ENCODE peak calls at places on chromosomes 13 and 19, in ten cellular contexts. One of them, this sample, is unnamed.

GRCh38 chr13:34155931-34156607 is 338.1 kb downstream of the RFC3 start:
- DNase-seq in SK-N-SH: no peak
- DNase-seq in GM23338: no peak
- DNase-seq in sigmoid colon: no peak
- DNase-seq in GM12892: no peak
- DNase-seq in stomach: no peak
- DNase-seq in transverse colon: no peak
- DNase-seq in HCT116: peak; percentile 61
- DNase-seq in H1: no peak
- DNase-seq in HL-60: no peak
- DNase-seq in this sample: no peak

GRCh38 chr13:46181799-46182490 is at the start of gene LCP1:
- DNase-seq in GM23338: peak; percentile 16
- DNase-seq in H1: no peak
- DNase-seq in HCT116: no peak
- DNase-seq in stomach: peak; percentile 34
- DNase-seq in SK-N-SH: no peak
- DNase-seq in HL-60: peak; percentile 95
- DNase-seq in transverse colon: peak; percentile 44
- DNase-seq in GM12892: no peak
- DNase-seq in sigmoid colon: no peak
- DNase-seq in this sample: no peak

GRCh38 chr13:68369739-68370138 is 1139.6 kb upstream of the PCDH9 start:
- DNase-seq in HCT116: no peak
- DNase-seq in transverse colon: no peak
- DNase-seq in GM23338: peak; percentile 2
- DNase-seq in stomach: no peak
- DNase-seq in HL-60: no peak
- DNase-seq in SK-N-SH: no peak
- DNase-seq in H1: no peak
- DNase-seq in sigmoid colon: no peak
- DNase-seq in GM12892: no peak
- DNase-seq in this sample: no peak

GRCh38 chr19:45640849-45641273 is 1.7 kb upstream of the EML2 start:
- DNase-seq in transverse colon: peak; percentile 34
- DNase-seq in SK-N-SH: no peak
- DNase-seq in H1: peak; percentile 97
- DNase-seq in stomach: peak; percentile 50
- DNase-seq in HCT116: peak; percentile 77
- DNase-seq in sigmoid colon: no peak
- DNase-seq in GM12892: no peak
- DNase-seq in GM23338: peak; percentile 89
- DNase-seq in HL-60: no peak
- DNase-seq in this sample: no peak

GRCh38 chr19:7494416-7495098 is 5.7 kb upstream of the PEX11G start:
- DNase-seq in HL-60: no peak
- DNase-seq in sigmoid colon: peak; percentile 85
- DNase-seq in GM12892: no peak
- DNase-seq in transverse colon: no peak
- DNase-seq in GM23338: no peak
- DNase-seq in stomach: peak; percentile 32
- DNase-seq in H1: no peak
- DNase-seq in SK-N-SH: peak; percentile 83
- DNase-seq in HCT116: no peak
- DNase-seq in this sample: no peak

GRCh38 chr19:10260141-10260584 is 8.1 kb downstream of the MRPL4 start:
- DNase-seq in GM12892: no peak
- DNase-seq in GM23338: no peak
- DNase-seq in transverse colon: no peak
- DNase-seq in SK-N-SH: no peak
- DNase-seq in HCT116: peak; percentile 23
- DNase-seq in stomach: peak; percentile 44
- DNase-seq in HL-60: no peak
- DNase-seq in sigmoid colon: no peak
- DNase-seq in H1: no peak
- DNase-seq in this sample: no peak

GRCh38 chr13:91417660-91418325 is 19.4 kb downstream of the GPC5 start:
- DNase-seq in GM12892: no peak
- DNase-seq in H1: no peak
- DNase-seq in transverse colon: no peak
- DNase-seq in sigmoid colon: no peak
- DNase-seq in HCT116: no peak
- DNase-seq in GM23338: no peak
- DNase-seq in SK-N-SH: no peak
- DNase-seq in HL-60: no peak
- DNase-seq in stomach: no peak
- DNase-seq in this sample: no peak

GRCh38 chr13:97191615-97192014 is 30.5 kb upstream of the MBNL2 start:
- DNase-seq in GM23338: no peak
- DNase-seq in GM12892: no peak
- DNase-seq in H1: no peak
- DNase-seq in stomach: no peak
- DNase-seq in HL-60: no peak
- DNase-seq in HCT116: no peak
- DNase-seq in SK-N-SH: no peak
- DNase-seq in transverse colon: no peak
- DNase-seq in sigmoid colon: no peak
- DNase-seq in this sample: no peak

GRCh38 chr19:58558623-58559274 is 338 bp upstream of the UBE2M start:
- DNase-seq in H1: peak; percentile 100
- DNase-seq in stomach: peak; percentile 99
- DNase-seq in HCT116: peak; percentile 98
- DNase-seq in GM23338: peak; percentile 99
- DNase-seq in HL-60: peak; percentile 99
- DNase-seq in transverse colon: peak; percentile 99
- DNase-seq in GM12892: peak; percentile 95
- DNase-seq in sigmoid colon: peak; percentile 100
- DNase-seq in SK-N-SH: peak; percentile 91
- DNase-seq in this sample: peak; percentile 88
- TF ChIP-seq POLR2AphosphoS5 in H1: peak; percentile 65
- TF ChIP-seq POLR2AphosphoS5 in stomach: peak; percentile 65
- TF ChIP-seq POLR2AphosphoS5 in HCT116: peak; percentile 67
- TF ChIP-seq POLR2AphosphoS5 in GM23338: peak; percentile 78
- TF ChIP-seq POLR2AphosphoS5 in HL-60: no peak
- TF ChIP-seq POLR2AphosphoS5 in transverse colon: peak; percentile 60
- TF ChIP-seq POLR2AphosphoS5 in GM12892: no peak
- TF ChIP-seq POLR2AphosphoS5 in sigmoid colon: peak; percentile 65
- TF ChIP-seq POLR2AphosphoS5 in SK-N-SH: peak; percentile 54
- TF ChIP-seq POLR2AphosphoS5 in this sample: no peak

GRCh38 chr19:19385131-19385899 is 20.2 kb upstream of the GATAD2A start:
- DNase-seq in sigmoid colon: peak; percentile 100
- DNase-seq in transverse colon: peak; percentile 100
- DNase-seq in stomach: peak; percentile 100
- DNase-seq in H1: peak; percentile 99
- DNase-seq in GM12892: peak; percentile 86
- DNase-seq in HCT116: peak; percentile 99
- DNase-seq in HL-60: peak; percentile 100
- DNase-seq in SK-N-SH: peak; percentile 98
- DNase-seq in GM23338: peak; percentile 99
- DNase-seq in this sample: peak; percentile 89

GRCh38 chr19:19387108-19387507 is 18.4 kb upstream of the GATAD2A start:
- DNase-seq in GM23338: no peak
- DNase-seq in transverse colon: no peak
- DNase-seq in stomach: no peak
- DNase-seq in sigmoid colon: no peak
- DNase-seq in HL-60: no peak
- DNase-seq in HCT116: no peak
- DNase-seq in SK-N-SH: no peak
- DNase-seq in GM12892: no peak
- DNase-seq in H1: no peak
- DNase-seq in this sample: no peak

GRCh38 chr19:19384486-19384885 is 21.0 kb upstream of the GATAD2A start:
- DNase-seq in H1: no peak
- DNase-seq in stomach: no peak
- DNase-seq in HCT116: no peak
- DNase-seq in transverse colon: no peak
- DNase-seq in sigmoid colon: no peak
- DNase-seq in HL-60: no peak
- DNase-seq in GM23338: peak; percentile 43
- DNase-seq in SK-N-SH: no peak
- DNase-seq in GM12892: no peak
- DNase-seq in this sample: no peak

GRCh38 chr19:19385900-19386339 is 19.6 kb upstream of the GATAD2A start:
- DNase-seq in sigmoid colon: no peak
- DNase-seq in HL-60: peak; percentile 68
- DNase-seq in SK-N-SH: no peak
- DNase-seq in H1: peak; percentile 74
- DNase-seq in transverse colon: no peak
- DNase-seq in GM12892: no peak
- DNase-seq in GM23338: peak; percentile 66
- DNase-seq in HCT116: no peak
- DNase-seq in stomach: no peak
- DNase-seq in this sample: no peak

GRCh38 chr19:19386373-19386869 is 19.1 kb upstream of the GATAD2A start:
- DNase-seq in GM12892: no peak
- DNase-seq in transverse colon: peak; percentile 28
- DNase-seq in GM23338: peak; percentile 52
- DNase-seq in stomach: no peak
- DNase-seq in SK-N-SH: no peak
- DNase-seq in sigmoid colon: no peak
- DNase-seq in H1: peak; percentile 55
- DNase-seq in HL-60: no peak
- DNase-seq in HCT116: no peak
- DNase-seq in this sample: no peak
- TF ChIP-seq POLR2AphosphoS5 in GM12892: no peak
- TF ChIP-seq POLR2AphosphoS5 in transverse colon: no peak
- TF ChIP-seq POLR2AphosphoS5 in GM23338: no peak
- TF ChIP-seq POLR2AphosphoS5 in stomach: no peak
- TF ChIP-seq POLR2AphosphoS5 in SK-N-SH: no peak
- TF ChIP-seq POLR2AphosphoS5 in sigmoid colon: no peak
- TF ChIP-seq POLR2AphosphoS5 in H1: no peak
- TF ChIP-seq POLR2AphosphoS5 in HL-60: no peak
- TF ChIP-seq POLR2AphosphoS5 in HCT116: no peak
- TF ChIP-seq POLR2AphosphoS5 in this sample: no peak

GRCh38 chr19:1110809-1111640 is 7.2 kb downstream of the GPX4 start:
- DNase-seq in SK-N-SH: no peak
- DNase-seq in HL-60: no peak
- DNase-seq in transverse colon: no peak
- DNase-seq in GM23338: no peak
- DNase-seq in H1: no peak
- DNase-seq in HCT116: no peak
- DNase-seq in sigmoid colon: no peak
- DNase-seq in stomach: no peak
- DNase-seq in GM12892: no peak
- DNase-seq in this sample: no peak

GRCh38 chr19:1111641-1112253 is 8.0 kb downstream of the GPX4 start:
- DNase-seq in GM23338: no peak
- DNase-seq in transverse colon: no peak
- DNase-seq in HL-60: no peak
- DNase-seq in sigmoid colon: no peak
- DNase-seq in HCT116: no peak
- DNase-seq in H1: no peak
- DNase-seq in SK-N-SH: no peak
- DNase-seq in stomach: no peak
- DNase-seq in GM12892: no peak
- DNase-seq in this sample: no peak

GRCh38 chr19:1113278-1113985 is 9.6 kb downstream of the GPX4 start:
- DNase-seq in transverse colon: peak; percentile 98
- DNase-seq in HL-60: peak; percentile 79
- DNase-seq in stomach: peak; percentile 97
- DNase-seq in H1: peak; percentile 99
- DNase-seq in HCT116: peak; percentile 80
- DNase-seq in GM23338: peak; percentile 94
- DNase-seq in sigmoid colon: peak; percentile 98
- DNase-seq in SK-N-SH: peak; percentile 100
- DNase-seq in GM12892: peak; percentile 99
- DNase-seq in this sample: peak; percentile 99

GRCh38 chr19:1113986-1114483 is 10.2 kb downstream of the GPX4 start:
- DNase-seq in SK-N-SH: no peak
- DNase-seq in H1: no peak
- DNase-seq in transverse colon: no peak
- DNase-seq in HCT116: no peak
- DNase-seq in GM12892: no peak
- DNase-seq in HL-60: no peak
- DNase-seq in stomach: no peak
- DNase-seq in GM23338: no peak
- DNase-seq in sigmoid colon: no peak
- DNase-seq in this sample: no peak

DNA sequence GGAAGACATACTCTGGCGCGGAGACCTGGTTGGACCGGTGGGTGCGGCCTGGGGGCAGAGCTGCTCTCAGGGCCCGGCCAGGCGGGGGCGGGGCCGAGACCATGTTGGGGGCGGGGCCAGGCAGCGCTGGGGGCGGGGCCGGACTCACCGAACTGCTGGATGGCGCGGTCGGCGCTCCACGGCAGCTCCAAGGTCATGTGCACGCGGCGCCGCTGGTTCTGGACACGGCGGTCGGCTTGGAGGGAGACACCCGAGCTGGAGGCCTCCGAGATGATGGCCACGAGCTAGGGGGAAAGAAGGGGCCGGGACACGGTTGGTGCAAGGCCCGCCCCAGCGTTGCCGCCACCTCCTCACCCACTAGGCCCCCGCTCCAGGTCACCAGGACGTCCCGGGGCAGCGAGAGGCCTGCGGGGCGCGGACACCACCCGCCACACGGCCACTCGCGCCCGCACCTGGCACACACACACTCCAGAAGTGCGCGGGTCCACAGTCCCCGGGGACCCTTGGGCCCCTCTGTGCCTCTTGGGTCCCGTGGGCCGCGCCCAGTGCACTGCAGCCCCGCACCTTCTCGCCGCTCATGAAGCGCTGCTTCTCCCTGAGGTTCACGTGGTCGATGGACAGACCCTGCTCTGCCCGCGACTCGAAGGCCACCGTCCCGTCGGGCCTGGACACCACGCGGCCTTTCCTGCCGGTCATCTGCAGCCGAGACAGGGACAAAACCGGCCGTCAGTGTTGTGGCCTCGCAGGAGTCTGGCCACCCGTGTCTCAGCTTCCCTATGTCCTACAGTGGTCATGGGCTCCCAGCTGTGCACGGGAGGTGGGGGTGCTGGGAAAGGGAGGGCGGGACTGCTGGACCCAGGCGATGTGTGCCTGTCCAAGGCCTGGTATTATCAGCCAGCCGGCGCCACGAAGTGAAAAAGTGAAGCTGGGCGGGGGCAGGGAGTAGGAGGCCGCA is 8.7 kb downstream of the GPX4 start:
- DNase-seq in GM23338: peak; percentile 83
- DNase-seq in SK-N-SH: peak; percentile 79
- DNase-seq in H1: no peak
- DNase-seq in HL-60: no peak
- DNase-seq in stomach: peak; percentile 91
- DNase-seq in GM12892: no peak
- DNase-seq in HCT116: no peak
- DNase-seq in sigmoid colon: peak; percentile 87
- DNase-seq in transverse colon: peak; percentile 91
- DNase-seq in this sample: no peak
- TF ChIP-seq POLR2AphosphoS5 in GM23338: no peak
- TF ChIP-seq POLR2AphosphoS5 in SK-N-SH: no peak
- TF ChIP-seq POLR2AphosphoS5 in H1: no peak
- TF ChIP-seq POLR2AphosphoS5 in HL-60: no peak
- TF ChIP-seq POLR2AphosphoS5 in stomach: peak; percentile 41
- TF ChIP-seq POLR2AphosphoS5 in GM12892: no peak
- TF ChIP-seq POLR2AphosphoS5 in HCT116: no peak
- TF ChIP-seq POLR2AphosphoS5 in sigmoid colon: no peak
- TF ChIP-seq POLR2AphosphoS5 in transverse colon: no peak
- TF ChIP-seq POLR2AphosphoS5 in this sample: no peak

DNA sequence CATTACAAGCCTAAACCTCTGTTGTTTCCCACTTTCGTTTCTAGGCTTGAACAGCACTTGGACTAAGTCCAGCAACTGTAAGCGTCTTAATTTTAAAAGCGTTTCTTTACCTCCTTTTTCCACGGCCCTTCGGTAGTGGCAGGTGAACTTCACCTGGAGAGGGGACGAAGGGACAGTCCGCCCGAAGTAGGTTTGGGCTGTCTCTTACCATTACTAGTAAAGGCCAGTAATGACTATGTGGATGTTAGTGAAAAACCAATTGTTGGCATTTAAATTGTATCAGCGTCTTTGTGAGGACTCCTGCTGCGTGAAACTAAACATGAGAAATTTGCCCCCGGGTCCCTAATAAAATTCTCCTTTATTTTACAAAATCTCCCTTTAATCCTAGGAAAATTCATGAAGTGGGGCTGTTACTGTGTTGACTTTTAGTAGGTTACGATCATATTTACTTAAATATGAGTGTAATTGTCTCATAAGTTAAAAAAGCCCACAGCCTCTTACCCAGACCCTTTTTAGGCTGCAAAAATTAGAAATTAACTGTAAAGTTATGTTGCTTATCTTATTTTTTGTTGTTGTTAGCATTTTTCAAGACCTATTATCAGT is 981 bp downstream of the ITM2B start:
- DNase-seq in GM23338: peak; percentile 21
- DNase-seq in stomach: no peak
- DNase-seq in transverse colon: no peak
- DNase-seq in HL-60: no peak
- DNase-seq in sigmoid colon: peak; percentile 65
- DNase-seq in H1: no peak
- DNase-seq in SK-N-SH: no peak
- DNase-seq in GM12892: no peak
- DNase-seq in HCT116: no peak
- DNase-seq in this sample: no peak
- TF ChIP-seq POLR2AphosphoS5 in GM23338: no peak
- TF ChIP-seq POLR2AphosphoS5 in stomach: no peak
- TF ChIP-seq POLR2AphosphoS5 in transverse colon: no peak
- TF ChIP-seq POLR2AphosphoS5 in HL-60: no peak
- TF ChIP-seq POLR2AphosphoS5 in sigmoid colon: peak; percentile 55
- TF ChIP-seq POLR2AphosphoS5 in H1: no peak
- TF ChIP-seq POLR2AphosphoS5 in SK-N-SH: no peak
- TF ChIP-seq POLR2AphosphoS5 in GM12892: no peak
- TF ChIP-seq POLR2AphosphoS5 in HCT116: no peak
- TF ChIP-seq POLR2AphosphoS5 in this sample: no peak

This sample was measured in GM12891.